ENCODE peak calls at places on chromosomes 5 and 9, in six cellular contexts. T, O, X, H, W and K are unnamed samples.

GRCh38 chr9:128818839-128819715 is 777 bp downstream of the ENDOG start:
- DNase-seq in W (no peak), O (no peak), T (peak; percentile 61), H (no peak), X (no peak), K (peak; percentile 15)

GRCh38 chr9:684055-684949 is 157.2 kb upstream of the DMRT1 start:
- DNase-seq in T (no peak), O (peak; percentile 33), W (peak; percentile 50), X (no peak), H (peak; percentile 89), K (no peak)

GRCh38 chr5:125497651-125498050 is 751.2 kb upstream of the ZNF608 start:
- DNase-seq in X (no peak), W (no peak), O (no peak), H (no peak), T (no peak), K (no peak)

GRCh38 chr9:132945186-132946130 is 1.0 kb upstream of the TSC1 start:
- DNase-seq in H (no peak), X (no peak), O (no peak), W (no peak), T (no peak), K (no peak)

GRCh38 chr9:132312873-132313272 is 41.9 kb downstream of the SETX start:
- DNase-seq in W (no peak), H (no peak), T (no peak), O (no peak), X (no peak), K (no peak)

GRCh38 chr9:83062653-83063527 is at the start of gene RASEF:
- DNase-seq in X (no peak), W (peak; percentile 13), O (no peak), T (peak; percentile 62), H (peak; percentile 42), K (no peak)

GRCh38 chr9:36102742-36103495 is 33.6 kb upstream of the GLIPR2 start:
- DNase-seq in X (no peak), H (peak; percentile 65), T (peak; percentile 81), O (peak; percentile 79), W (peak; percentile 88), K (peak; percentile 73)

GRCh38 chr9:91814681-91815212 is 135.3 kb downstream of the ROR2 start:
- DNase-seq in W (no peak), O (no peak), X (no peak), H (no peak), T (no peak), K (no peak)

GRCh38 chr5:173839117-173839713 is 48.9 kb upstream of the CPEB4 start:
- DNase-seq in W (no peak), T (no peak), X (no peak), O (no peak), H (no peak), K (no peak)

GRCh38 chr9:87395804-87396458 is 101.7 kb upstream of the DAPK1 start:
- DNase-seq in W (no peak), X (no peak), T (peak; percentile 66), H (peak; percentile 26), O (no peak), K (no peak)

GRCh38 chr9:133677126-133678010 is 41.2 kb downstream of the DBH start:
- DNase-seq in W (no peak), O (no peak), H (no peak), T (no peak), X (no peak), K (no peak)

GRCh38 chr5:34494111-34494755 is 161.9 kb upstream of the RAI14 start:
- DNase-seq in W (peak; percentile 52), O (peak; percentile 67), X (peak; percentile 74), T (no peak), H (peak; percentile 44), K (no peak)

GRCh38 chr5:106312360-106312759 is 1358.4 kb downstream of the EFNA5 start:
- DNase-seq in T (no peak), W (peak; percentile 5), X (no peak), H (peak; percentile 49), O (peak; percentile 70), K (no peak)

GRCh38 chr5:139667730-139668063 is 19.5 kb downstream of the CXXC5 start:
- DNase-seq in W (peak; percentile 44), H (no peak), X (no peak), T (no peak), O (peak; percentile 43), K (no peak)

GRCh38 chr5:96374653-96375052 is 58.4 kb downstream of the PCSK1 start:
- DNase-seq in X (no peak), T (no peak), H (no peak), O (no peak), W (no peak), K (no peak)

GRCh38 chr9:131845286-131846011 is 105.6 kb upstream of the RAPGEF1 start:
- DNase-seq in T (no peak), O (no peak), X (no peak), H (no peak), W (no peak), K (no peak)

GRCh38 chr5:151079838-151080619 is 805 bp downstream of the TNIP1 start:
- DNase-seq in T (no peak), H (peak; percentile 55), W (peak; percentile 67), O (peak; percentile 95), X (no peak), K (no peak)

GRCh38 chr5:170451764-170452365 is 52.0 kb upstream of the KCNIP1 start:
- DNase-seq in X (no peak), H (peak; percentile 6), W (peak; percentile 87), T (no peak), O (peak; percentile 12), K (no peak)

GRCh38 chr5:59218424-59219045 is 635.7 kb downstream of the RAB3C start:
- DNase-seq in W (peak; percentile 30), H (peak; percentile 35), X (no peak), T (no peak), O (no peak), K (no peak)

GRCh38 chr9:129776938-129777768 is 24.3 kb upstream of the PTGES start:
- DNase-seq in W (peak; percentile 100), X (peak; percentile 96), O (peak; percentile 100), H (peak; percentile 100), T (no peak), K (no peak)

GRCh38 chr5:40046792-40047191 is 622.0 kb upstream of the DAB2 start:
- DNase-seq in O (peak; percentile 70), T (no peak), W (peak; percentile 11), X (peak; percentile 3), H (peak; percentile 82), K (no peak)

GRCh38 chr5:180126716-180127681 is 55.4 kb upstream of the RNF130 start:
- DNase-seq in X (no peak), H (no peak), W (peak; percentile 23), O (no peak), T (peak; percentile 73), K (no peak)

GRCh38 chr5:100691545-100691944 is 156.4 kb downstream of the FAM174A start:
- DNase-seq in X (no peak), W (no peak), O (no peak), H (no peak), T (no peak), K (no peak)

GRCh38 chr5:72034710-72035109 is 72.6 kb upstream of the MAP1B start:
- DNase-seq in T (no peak), O (no peak), W (no peak), X (no peak), H (no peak), K (no peak)

GRCh38 chr9:80491086-80491749 is 919.5 kb downstream of the TLE4 start:
- DNase-seq in W (no peak), T (no peak), X (no peak), H (no peak), O (no peak), K (no peak)

GRCh38 chr9:136189394-136190236 is 15.3 kb downstream of the LHX3 start:
- DNase-seq in T (no peak), H (no peak), O (no peak), W (no peak), X (no peak), K (no peak)

GRCh38 chr5:140631831-140632365 is 1.1 kb downstream of the CD14 start:
- DNase-seq in H (no peak), O (no peak), X (no peak), W (no peak), T (no peak), K (no peak)

GRCh38 chr9:80156262-80156661 is 584.5 kb downstream of the TLE4 start:
- DNase-seq in T (no peak), X (no peak), O (no peak), W (no peak), H (no peak), K (no peak)

GRCh38 chr5:96714951-96715451 is 52.8 kb downstream of the CAST start:
- DNase-seq in X (no peak), H (peak; percentile 89), O (peak; percentile 84), W (peak; percentile 92), T (peak; percentile 83), K (no peak)

DNA sequence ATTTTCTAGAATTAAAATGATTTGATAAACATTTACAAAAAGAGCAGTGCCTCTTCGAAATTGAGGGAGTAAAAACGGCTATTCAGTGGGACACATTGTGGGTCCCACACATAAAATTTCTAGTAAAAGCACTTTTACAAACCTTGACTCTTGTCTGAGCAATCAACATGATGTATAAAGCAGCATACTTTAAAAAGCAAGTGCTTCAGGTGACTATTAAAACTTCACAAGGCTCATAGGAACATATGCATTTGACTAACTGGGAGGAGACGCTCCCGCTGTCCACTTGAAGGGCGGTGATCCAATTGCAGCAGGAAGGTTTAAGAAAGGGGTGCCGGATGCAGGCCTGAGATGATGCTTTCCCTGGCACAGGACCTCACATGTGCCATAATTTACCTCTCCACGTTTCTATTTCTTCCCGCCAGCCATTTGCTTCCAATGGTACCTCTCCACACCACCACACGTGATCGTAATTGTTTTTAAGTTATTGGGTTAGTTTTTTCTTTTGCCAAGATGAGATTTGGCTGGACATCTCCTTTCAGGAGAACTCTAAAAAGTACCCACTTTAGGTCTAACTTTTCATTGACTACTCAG is 1.8 kb downstream of the MCTP1 start:
- DNase-seq in O (no peak), X (no peak), H (no peak), W (no peak), T (no peak), K (no peak)
- H3K4me3 ChIP-seq in O (peak overlapping the region; percentile 60), X (no peak overlapping the region), H (no peak overlapping the region), W (peak overlapping the region; percentile 53), T (peak overlapping the region; percentile 72), K (no peak overlapping the region)

GRCh38 chr5:99076600-99077253 is 147.9 kb upstream of the CHD1 start:
- DNase-seq in T (no peak), H (no peak), X (no peak), W (no peak), O (no peak), K (no peak)
- TF ChIP-seq CTCF in T (no peak), H (no peak), X (no peak), W (no peak), O (no peak), K (no peak)

GRCh38 chr9:6552738-6553121 is 92.8 kb downstream of the GLDC start:
- DNase-seq in X (no peak), W (peak; percentile 41), O (peak; percentile 64), T (no peak), H (peak; percentile 78), K (no peak)
- H3K4me3 ChIP-seq in X (no peak overlapping the region), W (no peak overlapping the region), O (no peak overlapping the region), T (no peak overlapping the region), H (no peak overlapping the region), K (no peak overlapping the region)

DNA sequence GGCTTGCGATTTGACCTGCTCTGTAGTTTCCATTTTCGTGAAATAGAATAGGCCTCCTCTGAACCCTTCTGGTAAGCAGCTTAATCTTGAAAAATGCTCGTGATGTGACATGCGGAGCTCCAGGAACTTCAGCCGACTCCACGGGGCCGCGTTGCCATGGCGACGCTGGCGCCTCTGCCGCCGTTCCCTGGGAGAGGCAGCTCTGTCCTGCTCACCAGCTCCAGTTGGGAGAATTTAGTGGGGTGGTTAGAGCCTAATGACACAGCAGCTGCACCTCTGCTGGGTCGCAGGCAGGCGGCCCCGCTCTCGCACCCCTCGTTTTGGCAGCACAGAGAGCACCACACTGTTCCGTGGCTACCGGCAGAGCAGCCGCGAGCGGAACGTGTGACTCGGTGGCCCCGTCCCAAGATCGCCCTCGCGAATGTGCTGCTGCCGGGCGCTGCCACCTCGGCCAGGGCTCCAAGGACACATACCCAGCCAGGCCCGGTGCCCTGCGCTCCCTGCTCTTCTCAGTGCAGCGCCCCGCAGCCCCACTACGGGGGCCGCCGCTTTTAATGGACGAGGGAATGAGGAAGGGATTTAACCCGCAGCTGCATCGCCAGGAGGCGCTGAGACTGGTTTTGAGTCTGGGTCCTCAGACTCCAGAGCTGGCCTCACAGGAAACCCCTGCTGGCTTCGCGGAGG is 131.2 kb upstream of the LMX1B start:
- DNase-seq in O (peak; percentile 69), W (peak; percentile 84), H (peak; percentile 93), T (no peak), X (no peak), K (no peak)
- TF ChIP-seq CTCF in O (peak; percentile 31), W (no peak), H (peak; percentile 34), T (no peak), X (no peak), K (no peak)